ENCODE peak calls at places on chromosomes 12 and 14, in ten cellular contexts. I, K, L, A, V, T, Z, X, R and C are unnamed samples.
A peak's percentile ranks its signal among the peaks of the same experiment; 100 is the strongest.

GRCh38 chr12:58814036-58814435 is 106.3 kb downstream of the LRIG3 start:
- DNase-seq in I (no peak), K (no peak), V (no peak), Z (peak; percentile 19), T (peak; percentile 27), X (no peak), R (no peak), A (peak; percentile 18), L (no peak), C (no peak)

GRCh38 chr14:21025374-21026151 is 702 bp upstream of the NDRG2 start:
- DNase-seq in Z (no peak), K (no peak), A (peak; percentile 91), L (no peak), I (no peak), T (no peak), V (peak; percentile 94), R (peak; percentile 37), X (no peak), C (no peak)

GRCh38 chr12:19671695-19672094 is 232.4 kb downstream of the AEBP2 start:
- DNase-seq in K (no peak), A (no peak), L (no peak), I (no peak), T (no peak), V (no peak), R (no peak), Z (peak; percentile 36), X (no peak), C (no peak)

GRCh38 chr12:128381961-128382360 is 115.0 kb downstream of the TMEM132C start:
- DNase-seq in I (no peak), K (no peak), A (no peak), T (no peak), X (no peak), L (no peak), V (no peak), Z (no peak), R (no peak), C (no peak)

GRCh38 chr12:120688527-120689071 is 1.6 kb downstream of the MLEC start:
- DNase-seq in T (no peak), R (no peak), V (no peak), K (no peak), Z (peak; percentile 47), L (no peak), X (peak; percentile 72), I (no peak), A (peak; percentile 18), C (peak; percentile 45)

GRCh38 chr12:54418441-54419087 is 502 bp downstream of the ITGA5 start:
- DNase-seq in Z (no peak), X (no peak), T (no peak), V (no peak), K (no peak), A (no peak), I (no peak), R (no peak), L (no peak), C (no peak)

GRCh38 chr12:50517456-50518048 is 12.8 kb downstream of the DIP2B start:
- DNase-seq in K (no peak), I (peak; percentile 57), V (no peak), A (no peak), L (no peak), T (no peak), R (no peak), X (peak; percentile 74), Z (peak; percentile 57), C (peak; percentile 71)

GRCh38 chr14:69501362-69501964 is 16.9 kb downstream of the PLEKHD1 start:
- DNase-seq in T (no peak), K (no peak), I (no peak), X (no peak), A (no peak), Z (peak; percentile 42), V (peak; percentile 87), R (peak; percentile 36), L (no peak), C (peak; percentile 5)

GRCh38 chr12:49296034-49296835 is 1.3 kb downstream of the PRPH start:
- DNase-seq in V (no peak), I (no peak), Z (peak; percentile 28), A (peak; percentile 57), T (no peak), L (no peak), R (no peak), X (no peak), K (no peak), C (peak; percentile 19)

GRCh38 chr12:49294804-49295086 is 202 bp upstream of the PRPH start:
- DNase-seq in A (no peak), L (no peak), V (no peak), I (no peak), R (no peak), X (no peak), K (no peak), Z (no peak), T (no peak), C (no peak)

GRCh38 chr12:49294086-49294803 is 702 bp upstream of the PRPH start:
- DNase-seq in Z (no peak), L (no peak), V (no peak), I (no peak), A (no peak), K (no peak), T (no peak), R (no peak), X (no peak), C (no peak)

GRCh38 chr12:49296836-49297694 is 2.1 kb downstream of the PRPH start:
- DNase-seq in T (no peak), I (no peak), Z (no peak), R (no peak), K (peak; percentile 52), L (peak; percentile 55), A (no peak), X (no peak), V (no peak), C (no peak)

GRCh38 chr12:49295087-49296001 is at the start of gene PRPH:
- DNase-seq in T (no peak), L (no peak), R (no peak), I (no peak), Z (no peak), X (no peak), V (no peak), K (no peak), A (peak; percentile 33), C (no peak)
- H3K4me3 ChIP-seq in T (no peak within 1 kb of the TSS), L (no peak within 1 kb of the TSS), R (no peak within 1 kb of the TSS), I (no peak within 1 kb of the TSS), Z (no peak within 1 kb of the TSS), X (no peak within 1 kb of the TSS), V (no peak within 1 kb of the TSS), K (no peak within 1 kb of the TSS), A (no peak within 1 kb of the TSS), C (no peak within 1 kb of the TSS)

GRCh38 chr14:76098916-76099675 is 52.6 kb upstream of the GPATCH2L start:
- DNase-seq in I (no peak), L (no peak), V (no peak), T (no peak), K (no peak), X (no peak), Z (no peak), A (no peak), R (no peak), C (no peak)

GRCh38 chr14:76104802-76105355 is 46.8 kb upstream of the GPATCH2L start:
- DNase-seq in X (no peak), L (no peak), V (no peak), A (no peak), R (no peak), Z (no peak), T (no peak), I (no peak), K (no peak), C (no peak)

GRCh38 chr14:76101384-76101783 is 50.3 kb upstream of the GPATCH2L start:
- DNase-seq in K (no peak), A (no peak), Z (no peak), T (no peak), I (no peak), V (no peak), R (no peak), X (no peak), L (no peak), C (no peak)

GRCh38 chr14:76098047-76098446 is 53.7 kb upstream of the GPATCH2L start:
- DNase-seq in T (no peak), I (no peak), X (no peak), L (no peak), V (no peak), K (no peak), R (no peak), A (no peak), Z (no peak), C (no peak)

GRCh38 chr14:76101980-76102379 is 49.7 kb upstream of the GPATCH2L start:
- DNase-seq in V (no peak), K (no peak), A (no peak), X (no peak), L (no peak), I (no peak), R (no peak), T (no peak), Z (no peak), C (no peak)
- TF ChIP-seq CTCF in V (no peak), K (no peak), A (no peak), X (no peak), L (no peak), I (no peak), R (no peak), T (no peak), Z (no peak), C (no peak)

DNA sequence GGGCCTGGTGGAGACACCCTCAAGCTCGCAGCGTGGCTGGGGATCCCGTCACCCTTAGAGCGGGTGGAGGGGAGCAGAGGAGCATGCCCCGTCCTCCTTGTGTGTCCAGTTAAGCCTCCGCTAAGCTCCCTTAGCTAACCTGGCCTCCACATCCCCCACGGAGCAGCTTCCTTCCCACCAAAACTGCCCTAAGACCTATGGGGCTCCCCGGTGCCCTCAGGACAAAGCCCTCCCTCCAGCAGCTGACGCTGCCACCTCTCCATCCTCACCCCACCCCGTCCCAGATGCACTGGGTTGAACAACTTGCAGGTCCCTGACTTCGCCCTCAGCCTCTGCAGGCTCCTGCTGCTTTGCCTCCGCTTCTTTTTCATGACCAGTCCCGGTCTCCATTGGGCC is 4.0 kb downstream of the AHNAK2 start:
- DNase-seq in V (peak; percentile 24), I (no peak), K (no peak), X (no peak), A (no peak), L (peak; percentile 12), T (no peak), Z (no peak), R (no peak), C (no peak)
- H3K4me3 ChIP-seq in V (no peak overlapping the region), I (peak overlapping the region; percentile 22), K (no peak overlapping the region), X (no peak overlapping the region), A (no peak overlapping the region), L (no peak overlapping the region), T (no peak overlapping the region), Z (peak overlapping the region; percentile 22), R (no peak overlapping the region), C (no peak overlapping the region)

GRCh38 chr12:42588308-42588836 is 1.2 kb downstream of the PRICKLE1 start:
- DNase-seq in I (no peak), V (peak; percentile 21), X (peak; percentile 48), T (no peak), L (peak; percentile 23), K (no peak), R (no peak), A (peak; percentile 38), Z (peak; percentile 48), C (no peak)

GRCh38 chr12:42589465-42590323 is at the start of gene PRICKLE1:
- DNase-seq in Z (peak; percentile 64), X (peak; percentile 69), L (peak; percentile 64), K (no peak), A (peak; percentile 74), V (peak; percentile 60), I (no peak), T (no peak), R (no peak), C (peak; percentile 40)

GRCh38 chr12:42590324-42590934 is 883 bp upstream of the PRICKLE1 start:
- DNase-seq in I (no peak), Z (no peak), T (no peak), K (peak; percentile 34), R (no peak), X (peak; percentile 61), V (peak; percentile 54), L (peak; percentile 30), A (peak; percentile 62), C (no peak)

GRCh38 chr12:42587564-42588307 is 1.8 kb downstream of the PRICKLE1 start:
- DNase-seq in A (peak; percentile 67), V (peak; percentile 20), L (no peak), Z (peak; percentile 47), R (no peak), X (peak; percentile 56), K (no peak), T (no peak), I (no peak), C (no peak)

DNA sequence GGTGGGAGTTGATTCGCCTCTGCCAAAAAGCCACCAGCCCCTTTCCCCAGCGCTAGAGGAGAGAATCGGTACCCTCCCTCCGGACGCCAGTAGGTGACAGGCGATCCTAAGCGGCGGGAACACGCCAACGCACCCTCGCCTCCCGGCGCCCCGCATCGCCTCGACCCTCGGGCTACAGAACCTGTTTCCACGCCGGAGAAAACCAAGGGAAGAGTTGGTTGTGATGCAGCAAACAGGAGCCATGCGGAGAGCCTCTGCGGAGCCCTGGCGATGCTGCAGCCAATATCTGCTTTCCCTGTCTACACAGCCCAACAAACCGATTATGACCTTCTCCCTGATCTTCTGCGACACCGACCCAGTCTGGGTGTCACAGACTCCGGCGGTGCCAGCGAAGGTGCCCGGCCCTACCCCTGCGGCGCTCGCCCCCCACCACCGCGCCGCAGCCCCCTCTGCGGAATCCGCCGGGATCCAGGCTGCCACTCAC is 523 bp downstream of the PRICKLE1 start:
- DNase-seq in L (peak; percentile 43), Z (peak; percentile 35), I (no peak), K (peak; percentile 34), V (peak; percentile 60), A (peak; percentile 82), X (peak; percentile 55), R (no peak), T (no peak), C (no peak)
- TF ChIP-seq CTCF in L (peak; percentile 92), Z (peak; percentile 51), I (peak; percentile 66), K (peak; percentile 22), V (peak; percentile 74), A (peak; percentile 55), X (peak; percentile 71), R (no peak), T (peak; percentile 74), C (peak; percentile 49)